ENCODE peak calls at places on chromosomes 1 and 21, in nine cellular contexts. One of them, this sample, is unnamed.

GRCh38 chr1:216710042-216710441 is 13.2 kb downstream of the ESRRG start:
- DNase-seq in left ventricle myocardium inferior: no peak
- DNase-seq in GM04503: no peak
- DNase-seq in iPS-NIHi11: no peak
- DNase-seq in HTR-8/SVneo: no peak
- DNase-seq in substantia nigra: no peak
- DNase-seq in HT1080: no peak
- DNase-seq in T-helper 17 cell: no peak
- DNase-seq in ELR: no peak
- DNase-seq in this sample: no peak

GRCh38 chr1:6384962-6385672 is 8.4 kb downstream of the ACOT7 start:
- DNase-seq in HT1080: no peak
- DNase-seq in GM04503: no peak
- DNase-seq in ELR: no peak
- DNase-seq in iPS-NIHi11: no peak
- DNase-seq in substantia nigra: peak; percentile 66
- DNase-seq in left ventricle myocardium inferior: peak; percentile 38
- DNase-seq in HTR-8/SVneo: no peak
- DNase-seq in T-helper 17 cell: no peak
- DNase-seq in this sample: no peak

GRCh38 chr1:6612641-6613360 is 730 bp upstream of the PHF13 start:
- DNase-seq in GM04503: no peak
- DNase-seq in left ventricle myocardium inferior: peak; percentile 36
- DNase-seq in iPS-NIHi11: no peak
- DNase-seq in substantia nigra: peak; percentile 50
- DNase-seq in HT1080: peak; percentile 50
- DNase-seq in ELR: peak; percentile 56
- DNase-seq in T-helper 17 cell: no peak
- DNase-seq in HTR-8/SVneo: peak; percentile 49
- DNase-seq in this sample: no peak

GRCh38 chr1:243493156-243494129 is 237.6 kb downstream of the SDCCAG8 start:
- DNase-seq in iPS-NIHi11: no peak
- DNase-seq in HTR-8/SVneo: no peak
- DNase-seq in GM04503: no peak
- DNase-seq in ELR: no peak
- DNase-seq in substantia nigra: no peak
- DNase-seq in T-helper 17 cell: no peak
- DNase-seq in left ventricle myocardium inferior: no peak
- DNase-seq in HT1080: no peak
- DNase-seq in this sample: no peak

GRCh38 chr1:117671781-117672501 is 66.1 kb downstream of the TENT5C start:
- DNase-seq in GM04503: no peak
- DNase-seq in iPS-NIHi11: peak; percentile 77
- DNase-seq in T-helper 17 cell: no peak
- DNase-seq in HT1080: peak; percentile 65
- DNase-seq in HTR-8/SVneo: no peak
- DNase-seq in left ventricle myocardium inferior: peak; percentile 70
- DNase-seq in substantia nigra: peak; percentile 10
- DNase-seq in ELR: no peak
- DNase-seq in this sample: peak; percentile 79

GRCh38 chr21:38319781-38320180 is 63.0 kb downstream of the KCNJ15 start:
- DNase-seq in substantia nigra: no peak
- DNase-seq in GM04503: peak; percentile 68
- DNase-seq in T-helper 17 cell: no peak
- DNase-seq in ELR: peak; percentile 71
- DNase-seq in iPS-NIHi11: no peak
- DNase-seq in HT1080: no peak
- DNase-seq in HTR-8/SVneo: no peak
- DNase-seq in left ventricle myocardium inferior: no peak
- DNase-seq in this sample: no peak

GRCh38 chr1:112268408-112268807 is 127.6 kb upstream of the CTTNBP2NL start:
- DNase-seq in HTR-8/SVneo: no peak
- DNase-seq in HT1080: no peak
- DNase-seq in iPS-NIHi11: no peak
- DNase-seq in substantia nigra: no peak
- DNase-seq in T-helper 17 cell: no peak
- DNase-seq in ELR: no peak
- DNase-seq in GM04503: no peak
- DNase-seq in left ventricle myocardium inferior: no peak
- DNase-seq in this sample: no peak

GRCh38 chr1:224880593-224881307 is 48.7 kb upstream of the DNAH14 start:
- DNase-seq in HT1080: no peak
- DNase-seq in T-helper 17 cell: no peak
- DNase-seq in left ventricle myocardium inferior: no peak
- DNase-seq in substantia nigra: no peak
- DNase-seq in GM04503: no peak
- DNase-seq in HTR-8/SVneo: no peak
- DNase-seq in ELR: no peak
- DNase-seq in iPS-NIHi11: peak; percentile 67
- DNase-seq in this sample: no peak

GRCh38 chr21:35511298-35512162 is 462.4 kb upstream of the RUNX1 start:
- DNase-seq in iPS-NIHi11: no peak
- DNase-seq in ELR: peak; percentile 57
- DNase-seq in GM04503: no peak
- DNase-seq in T-helper 17 cell: no peak
- DNase-seq in left ventricle myocardium inferior: no peak
- DNase-seq in substantia nigra: no peak
- DNase-seq in HTR-8/SVneo: no peak
- DNase-seq in HT1080: peak; percentile 76
- DNase-seq in this sample: no peak

GRCh38 chr1:91440845-91441244 is 36.2 kb upstream of the HFM1 start:
- DNase-seq in iPS-NIHi11: no peak
- DNase-seq in GM04503: no peak
- DNase-seq in substantia nigra: no peak
- DNase-seq in HT1080: peak; percentile 11
- DNase-seq in left ventricle myocardium inferior: no peak
- DNase-seq in ELR: peak; percentile 48
- DNase-seq in T-helper 17 cell: no peak
- DNase-seq in HTR-8/SVneo: no peak
- DNase-seq in this sample: no peak

GRCh38 chr1:153534226-153534932 is 1.4 kb downstream of the S100A6 start:
- DNase-seq in substantia nigra: no peak
- DNase-seq in left ventricle myocardium inferior: no peak
- DNase-seq in GM04503: no peak
- DNase-seq in HT1080: no peak
- DNase-seq in T-helper 17 cell: no peak
- DNase-seq in iPS-NIHi11: no peak
- DNase-seq in HTR-8/SVneo: no peak
- DNase-seq in ELR: peak; percentile 85
- DNase-seq in this sample: no peak